ENCODE peak calls at places on chromosomes 12 and 14, in five cellular contexts. J, Q, E, X and U are unnamed samples.
A peak's percentile ranks its signal among the peaks of the same experiment; 100 is the strongest.

GRCh38 chr12:50913224-50913623 is 39.1 kb upstream of the HIGD1C start:
- DNase-seq in J (no peak), Q (no peak), E (no peak), X (no peak), U (peak; percentile 14)

GRCh38 chr14:78152246-78153068 is 17.7 kb upstream of the NRXN3 start:
- DNase-seq in J (no peak), Q (no peak), E (no peak), X (peak; percentile 19), U (no peak)

GRCh38 chr14:68686724-68687123 is 106.1 kb downstream of the ZFP36L1 start:
- DNase-seq in J (no peak), Q (no peak), E (no peak), X (no peak), U (no peak)

GRCh38 chr12:52715416-52715815 is 12.1 kb upstream of the KRT77 start:
- DNase-seq in J (no peak), Q (peak; percentile 37), E (peak; percentile 31), X (no peak), U (peak; percentile 44)

GRCh38 chr14:59427653-59428578 is 37.3 kb downstream of the GPR135 start:
- DNase-seq in J (no peak), Q (no peak), E (no peak), X (no peak), U (no peak)

GRCh38 chr14:96145116-96145864 is 59.3 kb upstream of the BDKRB2 start:
- DNase-seq in J (peak; percentile 91), Q (no peak), E (no peak), X (no peak), U (peak; percentile 22)

GRCh38 chr12:84585996-84586395 is 326.6 kb downstream of the SLC6A15 start:
- DNase-seq in J (peak; percentile 4), Q (no peak), E (no peak), X (no peak), U (peak; percentile 85)

GRCh38 chr12:14238224-14238792 is 127.2 kb upstream of the ATF7IP start:
- DNase-seq in J (peak; percentile 55), Q (no peak), E (no peak), X (no peak), U (peak; percentile 56)

GRCh38 chr14:58805057-58805456 is 167.3 kb downstream of the DACT1 start:
- DNase-seq in J (peak; percentile 4), Q (no peak), E (no peak), X (no peak), U (no peak)

GRCh38 chr12:118371354-118372282 is 1.1 kb downstream of the TAOK3 start:
- DNase-seq in J (no peak), Q (peak; percentile 56), E (no peak), X (peak; percentile 18), U (peak; percentile 37)

GRCh38 chr12:112846619-112847018 is 55.1 kb downstream of the RPH3A start:
- DNase-seq in J (no peak), Q (no peak), E (no peak), X (no peak), U (no peak)

GRCh38 chr12:55729592-55730446 is 1.0 kb upstream of the CD63 start:
- DNase-seq in J (peak; percentile 94), Q (peak; percentile 95), E (peak; percentile 73), X (peak; percentile 78), U (peak; percentile 93)

GRCh38 chr12:92047058-92047826 is 98.4 kb downstream of the BTG1 start:
- DNase-seq in J (peak; percentile 29), Q (no peak), E (no peak), X (no peak), U (no peak)

GRCh38 chr14:64569108-64570045 is 19.6 kb downstream of the PPP1R36 start:
- DNase-seq in J (peak; percentile 61), Q (no peak), E (peak; percentile 10), X (no peak), U (peak; percentile 63)

GRCh38 chr12:104438134-104438533 is 18.6 kb upstream of the CHST11 start:
- DNase-seq in J (no peak), Q (no peak), E (no peak), X (no peak), U (no peak)

GRCh38 chr12:97560766-97561165 is 98.2 kb downstream of the RMST start:
- DNase-seq in J (no peak), Q (no peak), E (no peak), X (no peak), U (no peak)

GRCh38 chr14:63192085-63192484 is 12.2 kb upstream of the RHOJ start:
- DNase-seq in J (peak; percentile 23), Q (no peak), E (no peak), X (no peak), U (no peak)

GRCh38 chr12:82203076-82203475 is 155.1 kb downstream of the CCDC59 start:
- DNase-seq in J (no peak), Q (no peak), E (no peak), X (no peak), U (no peak)

GRCh38 chr12:56338643-56339422 is at the start of gene IL23A:
- DNase-seq in J (peak; percentile 59), Q (no peak), E (no peak), X (peak; percentile 27), U (peak; percentile 88)

GRCh38 chr14:101027291-101027690 is 123.8 kb upstream of the RTL1 start:
- DNase-seq in J (no peak), Q (no peak), E (no peak), X (no peak), U (no peak)

GRCh38 chr14:64775081-64775777 is 71.0 kb downstream of the PLEKHG3 start:
- DNase-seq in J (no peak), Q (peak; percentile 59), E (no peak), X (no peak), U (no peak)

GRCh38 chr12:121237415-121237814 is 27.5 kb downstream of the P2RX4 start:
- DNase-seq in J (no peak), Q (no peak), E (no peak), X (no peak), U (no peak)

GRCh38 chr14:76919431-76919810 is 93.2 kb downstream of the LRRC74A start:
- DNase-seq in J (no peak), Q (no peak), E (no peak), X (no peak), U (peak; percentile 73)
- H3K4me3 ChIP-seq in J (no peak overlapping the region), Q (no peak overlapping the region), E (peak overlapping the region; percentile 39), X (no peak overlapping the region), U (peak overlapping the region; percentile 28)

GRCh38 chr14:28830115-28830534 is 63.5 kb downstream of the FOXG1 start:
- DNase-seq in J (no peak), Q (peak; percentile 82), E (no peak), X (no peak), U (no peak)
- H2AFZ ChIP-seq in J (no peak overlapping the region), Q (peak overlapping the region; percentile 93), E (no peak overlapping the region), X (no peak overlapping the region), U (no peak overlapping the region)

GRCh38 chr14:99173086-99173485 is 98.9 kb downstream of the BCL11B start:
- DNase-seq in J (no peak), Q (no peak), E (no peak), X (no peak), U (no peak)
- H3K27me3 ChIP-seq in J (no peaks in the 10 kb centered on the region), Q (peaks cover 10% of the 10 kb centered on the region), E (no peaks in the 10 kb centered on the region), X (no peaks in the 10 kb centered on the region), U (peaks cover 57% of the 10 kb centered on the region)

GRCh38 chr12:132490481-132491348 is 764 bp downstream of the FBRSL1 start:
- DNase-seq in J (peak; percentile 20), Q (peak; percentile 54), E (no peak), X (no peak), U (no peak)

GRCh38 chr12:132488127-132489077 is 1.5 kb upstream of the FBRSL1 start:
- DNase-seq in J (no peak), Q (peak; percentile 58), E (no peak), X (peak; percentile 71), U (no peak)

GRCh38 chr12:132489602-132490239 is at the start of gene FBRSL1:
- DNase-seq in J (peak; percentile 80), Q (peak; percentile 90), E (peak; percentile 72), X (peak; percentile 91), U (peak; percentile 85)

GRCh38 chr12:132487311-132487741 is 2.6 kb upstream of the FBRSL1 start:
- DNase-seq in J (no peak), Q (no peak), E (no peak), X (no peak), U (no peak)

DNA sequence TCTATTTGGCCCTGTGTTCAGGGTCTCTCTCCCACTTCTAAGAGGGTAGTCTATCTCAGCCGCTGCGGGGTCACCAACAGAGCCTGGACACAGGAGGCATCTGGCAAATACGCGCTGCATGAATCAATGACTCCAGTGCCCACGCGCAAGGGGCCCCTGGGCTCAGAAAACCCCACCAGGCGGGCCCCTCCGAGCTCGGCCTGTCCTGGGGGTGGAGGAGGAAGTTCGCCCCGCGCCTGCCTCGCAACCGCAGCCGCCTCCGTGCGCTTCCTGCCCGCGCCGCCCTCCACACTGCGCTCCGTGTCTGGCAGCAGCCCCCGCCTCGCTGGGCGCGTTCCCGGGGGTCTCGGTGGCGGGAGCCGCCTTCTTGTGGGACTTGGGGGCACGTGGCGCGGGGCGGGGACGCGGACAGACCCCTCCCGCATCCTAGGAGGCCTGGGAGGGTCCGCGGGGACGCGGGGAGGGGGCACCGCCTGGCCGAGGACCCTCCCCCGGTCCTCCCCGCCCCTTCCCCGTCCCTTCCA is 811 bp upstream of the FBRSL1 start:
- DNase-seq in J (no peak), Q (no peak), E (no peak), X (peak; percentile 59), U (no peak)
- H3K4me3 ChIP-seq in J (peak overlapping the region; percentile 50), Q (peak overlapping the region; percentile 57), E (peak overlapping the region; percentile 65), X (peak overlapping the region; percentile 32), U (peak overlapping the region; percentile 67)